ENCODE peak calls at places on chromosomes 3 and 15, in ten cellular contexts. J is endothelial cell of umbilical vein, U is HCT116, G is HepG2, M is WTC11, P is A549, K is GM12878, O is SK-N-SH, W is K562, R is H1. I is an unnamed sample.

GRCh38 chr3:169699070-169699469 is 35.6 kb upstream of the MECOM start:
- DNase-seq in J (no peak), U (no peak), G (no peak), M (no peak), P (no peak), K (no peak), O (no peak), W (no peak), R (no peak), I (no peak)

GRCh38 chr3:50318163-50318562 is 4.4 kb downstream of the HYAL2 start:
- DNase-seq in J (no peak), U (no peak), G (no peak), M (no peak), P (no peak), K (no peak), O (no peak), W (no peak), R (no peak), I (no peak)

GRCh38 chr3:115245899-115246298 is 98.8 kb upstream of the ZBTB20 start:
- DNase-seq in J (no peak), U (no peak), G (no peak), M (no peak), P (no peak), K (no peak), O (no peak), W (no peak), R (no peak), I (no peak)

GRCh38 chr3:43503067-43503728 is 118.6 kb downstream of the ANO10 start:
- DNase-seq in J (peak), U (peak), G (peak), M (no peak), P (peak), K (no peak), O (peak), W (no peak), R (no peak), I (peak)

GRCh38 chr3:31532587-31533168 is at the start of gene STT3B:
- DNase-seq in J (no peak), U (peak), G (peak), M (no peak), P (peak), K (peak), O (peak), W (peak), R (peak), I (peak)

GRCh38 chr3:15241341-15241740 is 35.3 kb downstream of the CAPN7 start:
- DNase-seq in J (peak), U (peak), G (no peak), M (peak), P (peak), K (no peak), O (no peak), W (peak), R (no peak), I (peak)

GRCh38 chr3:171187706-171188290 is 161.3 kb upstream of the SLC2A2 start:
- DNase-seq in J (peak), U (no peak), G (peak), M (no peak), P (peak), K (no peak), O (peak), W (peak), R (no peak), I (peak)

GRCh38 chr15:88029696-88030095 is 226.8 kb downstream of the NTRK3 start:
- DNase-seq in J (no peak), U (no peak), G (no peak), M (no peak), P (no peak), K (no peak), O (peak), W (no peak), R (no peak), I (no peak)

GRCh38 chr3:116129187-116129945 is 315.9 kb downstream of the LSAMP start:
- DNase-seq in J (no peak), U (no peak), G (no peak), M (no peak), P (no peak), K (no peak), O (no peak), W (no peak), R (no peak), I (no peak)

GRCh38 chr3:100216713-100217112 is 44.1 kb upstream of the TBC1D23 start:
- DNase-seq in J (no peak), U (no peak), G (no peak), M (no peak), P (no peak), K (no peak), O (no peak), W (no peak), R (no peak), I (no peak)

GRCh38 chr15:66221126-66221525 is 32.4 kb downstream of the MEGF11 start:
- DNase-seq in J (no peak), U (no peak), G (no peak), M (no peak), P (no peak), K (no peak), O (no peak), W (no peak), R (no peak), I (no peak)
- TF ChIP-seq MAX in J (no peak), U (no peak), G (no peak), M (no peak), P (no peak), K (no peak), O (no peak), W (no peak), R (no peak), I (no peak)

GRCh38 chr3:129278970-129279906 is 568 bp downstream of the HMCES start:
- DNase-seq in J (peak), U (peak), G (peak), M (peak), P (peak), K (no peak), O (peak), W (peak), R (peak), I (peak)
- TF ChIP-seq MAX in J (no peak), U (no peak), G (no peak), M (no peak), P (no peak), K (no peak), O (no peak), W (no peak), R (no peak), I (no peak)

DNA sequence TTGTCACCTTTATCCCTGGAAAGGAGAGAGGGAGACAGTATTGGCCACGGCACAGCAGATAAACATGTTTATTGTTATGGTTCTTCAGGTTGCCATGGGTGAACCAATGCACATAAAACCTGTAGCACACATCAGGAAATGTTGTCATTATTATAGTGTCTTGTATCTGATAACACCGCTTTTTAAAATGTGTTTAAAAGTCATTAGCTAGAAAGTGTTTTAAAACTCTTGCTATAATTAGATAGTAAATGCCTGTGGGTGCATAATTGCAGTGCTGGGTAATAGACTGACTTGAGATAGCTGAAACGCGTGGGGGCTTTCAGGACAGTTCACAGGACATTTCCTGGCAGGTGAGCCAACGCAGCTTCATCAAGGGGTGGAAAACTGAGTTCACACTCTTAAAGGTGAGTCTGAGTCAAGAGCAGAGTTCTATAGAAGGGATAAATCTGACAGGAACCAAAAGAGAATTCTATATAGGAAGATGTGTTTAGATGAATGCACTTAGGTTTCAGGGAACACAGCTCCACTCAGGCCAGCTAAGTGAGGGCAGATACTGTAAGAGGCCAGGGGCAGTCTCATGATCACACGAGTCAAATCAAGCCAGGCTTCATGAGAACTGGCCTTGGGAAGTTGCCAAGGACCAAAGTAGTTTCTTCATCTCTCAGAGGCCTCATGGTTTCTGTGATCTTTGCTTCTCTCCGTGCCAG is 35.6 kb upstream of the PPP4R2 start:
- DNase-seq in J (no peak), U (no peak), G (peak), M (no peak), P (no peak), K (no peak), O (no peak), W (no peak), R (no peak), I (no peak)
- TF ChIP-seq MAX in J (no peak), U (no peak), G (no peak), M (no peak), P (no peak), K (no peak), O (no peak), W (no peak), R (no peak), I (no peak)

DNA sequence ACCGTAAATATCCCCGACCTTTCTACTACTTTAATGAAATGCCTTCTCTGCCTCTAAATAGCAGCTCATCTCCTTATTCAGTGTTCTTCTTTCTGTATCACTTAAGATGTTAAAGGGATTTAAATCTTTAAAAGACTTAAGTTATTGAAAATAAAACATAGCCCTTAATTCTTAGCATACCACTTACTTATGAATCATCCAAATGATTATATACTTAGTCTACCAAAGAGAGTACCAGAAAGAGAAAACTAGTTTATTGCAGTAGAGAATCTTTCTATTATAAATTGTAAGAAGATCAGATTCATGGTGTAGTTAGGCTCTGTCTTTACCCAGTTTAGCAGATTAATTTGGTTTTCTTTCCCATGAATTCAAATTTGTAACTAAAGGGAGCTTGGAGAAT is 802.0 kb downstream of the TBL1XR1 start:
- DNase-seq in J (no peak), U (no peak), G (no peak), M (no peak), P (no peak), K (no peak), O (no peak), W (no peak), R (no peak), I (no peak)
- TF ChIP-seq MAX in J (no peak), U (no peak), G (no peak), M (no peak), P (no peak), K (no peak), O (no peak), W (no peak), R (no peak), I (no peak)

GRCh38 chr3:172530101-172530561 is 6.9 kb upstream of the TNFSF10 start:
- DNase-seq in J (no peak), U (no peak), G (no peak), M (no peak), P (no peak), K (no peak), O (no peak), W (no peak), R (no peak), I (no peak)
- TF ChIP-seq MAX in J (no peak), U (no peak), G (no peak), M (no peak), P (no peak), K (no peak), O (no peak), W (no peak), R (no peak), I (no peak)

DNA sequence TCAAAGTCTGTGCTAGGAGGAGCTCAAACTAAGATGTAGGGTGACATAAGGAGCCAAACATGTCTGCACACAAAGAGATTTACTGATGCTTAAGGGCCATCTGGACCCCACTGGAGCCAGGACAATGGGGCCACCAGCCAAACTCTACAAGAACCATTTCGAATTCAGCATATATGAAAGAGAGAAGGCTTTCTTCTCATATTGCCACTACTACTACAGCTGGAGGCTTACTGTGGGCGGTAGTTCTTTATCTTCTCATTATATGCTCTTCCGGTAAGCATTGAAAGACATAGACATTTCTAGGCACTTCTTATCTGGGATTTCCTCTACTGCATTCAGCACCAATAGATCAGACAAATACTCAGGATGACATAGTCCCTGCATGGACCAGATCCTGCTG is 404.4 kb upstream of the PROK2 start:
- DNase-seq in J (no peak), U (no peak), G (no peak), M (no peak), P (no peak), K (no peak), O (no peak), W (no peak), R (no peak), I (no peak)
- TF ChIP-seq MAX in J (no peak), U (no peak), G (no peak), M (no peak), P (no peak), K (no peak), O (no peak), W (no peak), R (no peak), I (no peak)

GRCh38 chr3:118541791-118542190 is 492.9 kb downstream of the IGSF11 start:
- DNase-seq in J (no peak), U (no peak), G (no peak), M (no peak), P (no peak), K (no peak), O (no peak), W (no peak), R (no peak), I (no peak)

GRCh38 chr3:118548434-118548833 is 486.2 kb downstream of the IGSF11 start:
- DNase-seq in J (peak), U (no peak), G (peak), M (no peak), P (no peak), K (no peak), O (no peak), W (no peak), R (no peak), I (no peak)

GRCh38 chr3:118543823-118544222 is 490.8 kb downstream of the IGSF11 start:
- DNase-seq in J (no peak), U (no peak), G (no peak), M (no peak), P (no peak), K (no peak), O (no peak), W (no peak), R (no peak), I (no peak)

GRCh38 chr3:118540826-118541225 is 493.8 kb downstream of the IGSF11 start:
- DNase-seq in J (no peak), U (no peak), G (no peak), M (no peak), P (no peak), K (no peak), O (no peak), W (no peak), R (no peak), I (no peak)

DNA sequence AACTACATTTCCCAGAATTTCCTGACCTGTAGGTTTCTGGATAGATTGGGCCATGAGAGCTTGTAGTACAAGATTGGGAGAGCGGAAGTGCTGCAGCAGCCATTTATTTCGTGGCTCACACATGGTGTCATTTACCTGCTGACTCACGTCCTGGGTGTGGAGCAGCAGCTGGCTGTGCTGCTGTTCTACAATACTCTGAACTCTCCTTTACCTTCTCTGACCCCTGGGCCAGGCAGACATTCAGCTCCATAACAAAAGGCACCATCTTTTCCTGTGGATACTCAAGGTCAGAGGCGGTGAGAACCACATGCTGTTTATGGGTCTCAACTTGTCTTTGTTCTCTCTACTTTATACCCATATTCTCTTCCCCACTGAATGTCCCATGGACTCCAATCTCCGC is 490.2 kb downstream of the IGSF11 start:
- DNase-seq in J (no peak), U (peak), G (no peak), M (no peak), P (peak), K (no peak), O (no peak), W (peak), R (no peak), I (no peak)
- TF ChIP-seq MAX in J (no peak), U (peak), G (no peak), M (no peak), P (no peak), K (no peak), O (no peak), W (no peak), R (no peak), I (no peak)

GRCh38 chr3:176328198-176328597 is 869.1 kb downstream of the TBL1XR1 start:
- DNase-seq in J (no peak), U (no peak), G (no peak), M (no peak), P (no peak), K (no peak), O (no peak), W (no peak), R (no peak), I (no peak)
- TF ChIP-seq MAX in J (no peak), U (no peak), G (no peak), M (no peak), P (no peak), K (no peak), O (no peak), W (no peak), R (no peak), I (no peak)

GRCh38 chr3:149618151-149619123 is 39.4 kb downstream of the WWTR1 start:
- DNase-seq in J (peak), U (no peak), G (no peak), M (no peak), P (peak), K (no peak), O (no peak), W (no peak), R (no peak), I (no peak)

GRCh38 chr3:149611149-149611548 is 46.7 kb downstream of the WWTR1 start:
- DNase-seq in J (peak), U (no peak), G (no peak), M (no peak), P (no peak), K (no peak), O (no peak), W (no peak), R (no peak), I (no peak)

GRCh38 chr3:149612456-149612855 is 45.4 kb downstream of the WWTR1 start:
- DNase-seq in J (peak), U (no peak), G (no peak), M (no peak), P (no peak), K (no peak), O (no peak), W (no peak), R (no peak), I (no peak)

GRCh38 chr3:149613988-149614387 is 43.8 kb downstream of the WWTR1 start:
- DNase-seq in J (peak), U (no peak), G (no peak), M (no peak), P (no peak), K (no peak), O (no peak), W (no peak), R (no peak), I (no peak)

DNA sequence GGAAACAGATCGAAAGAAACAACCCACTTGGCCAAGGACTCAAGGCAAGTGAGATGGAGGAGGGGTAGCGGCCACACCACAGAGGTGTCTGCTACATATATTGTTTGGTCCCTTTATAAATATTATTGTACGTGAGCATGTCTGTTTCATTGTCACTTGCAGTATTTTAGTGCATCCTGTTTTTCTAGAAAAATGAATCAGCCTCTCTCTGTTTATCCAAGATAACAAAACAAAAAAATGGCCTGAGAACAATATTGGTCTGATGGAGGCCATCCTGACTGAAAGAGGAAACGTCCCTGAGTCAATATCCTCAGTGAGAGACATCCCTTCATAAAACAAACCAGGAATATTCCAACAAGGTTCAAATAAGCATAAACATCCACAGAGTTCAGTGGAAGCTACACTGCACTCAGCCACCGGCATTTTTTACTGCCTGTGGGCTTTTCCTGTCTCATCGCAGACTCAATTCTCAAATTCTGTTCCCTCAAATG is 42.0 kb downstream of the WWTR1 start:
- DNase-seq in J (peak), U (no peak), G (peak), M (no peak), P (no peak), K (no peak), O (no peak), W (peak), R (no peak), I (no peak)
- TF ChIP-seq MAX in J (no peak), U (no peak), G (no peak), M (no peak), P (no peak), K (no peak), O (no peak), W (no peak), R (no peak), I (no peak)

GRCh38 chr3:133361011-133361410 is 38.8 kb upstream of the BFSP2 start:
- DNase-seq in J (no peak), U (no peak), G (no peak), M (no peak), P (no peak), K (no peak), O (no peak), W (no peak), R (no peak), I (no peak)

GRCh38 chr3:133360476-133360875 is 39.4 kb upstream of the BFSP2 start:
- DNase-seq in J (no peak), U (no peak), G (no peak), M (no peak), P (no peak), K (no peak), O (no peak), W (no peak), R (no peak), I (no peak)

GRCh38 chr3:133362539-133362938 is 37.3 kb upstream of the BFSP2 start:
- DNase-seq in J (no peak), U (no peak), G (no peak), M (no peak), P (no peak), K (no peak), O (no peak), W (no peak), R (no peak), I (no peak)

GRCh38 chr3:133364704-133365103 is 35.2 kb upstream of the BFSP2 start:
- DNase-seq in J (no peak), U (no peak), G (no peak), M (no peak), P (no peak), K (no peak), O (no peak), W (no peak), R (no peak), I (no peak)

GRCh38 chr3:133361435-133361834 is 38.4 kb upstream of the BFSP2 start:
- DNase-seq in J (no peak), U (no peak), G (no peak), M (no peak), P (no peak), K (no peak), O (no peak), W (no peak), R (no peak), I (no peak)
- TF ChIP-seq MAX in J (no peak), U (no peak), G (no peak), M (no peak), P (no peak), K (no peak), O (no peak), W (no peak), R (no peak), I (no peak)

I was measured in NB4.